ENCODE peak calls at places on chromosome 21, in nine cellular contexts. O is heart right ventricle, E is GM23248, Z is K562, P is thyroid gland, L is transverse colon, J is uterus, S is SJSA1, C is kidney. M is an unnamed sample. For H3K36me3, the result is how much of the 10 kb centered on the place peaks cover.

GRCh38 chr21:29849735-29850176 is 90.0 kb downstream of the GRIK1 start:
- DNase-seq in O (peak), E (peak), Z (peak), P (peak), L (peak), J (no peak), S (peak), C (no peak), M (peak)

GRCh38 chr21:43767980-43768867 is 7.9 kb downstream of the CSTB start:
- DNase-seq in O (no peak), E (peak), Z (peak), P (peak), L (peak), J (no peak), S (peak), C (peak), M (no peak)

GRCh38 chr21:34802180-34802899 is 133.5 kb downstream of the CLIC6 start:
- DNase-seq in O (no peak), E (peak), Z (no peak), P (no peak), L (no peak), J (no peak), S (no peak), C (no peak), M (no peak)

GRCh38 chr21:33063907-33064622 is 5.9 kb upstream of the OLIG1 start:
- DNase-seq in O (no peak), E (no peak), Z (peak), P (no peak), L (no peak), J (no peak), S (no peak), C (no peak), M (no peak)

GRCh38 chr21:35428489-35428888 is 379.4 kb upstream of the RUNX1 start:
- DNase-seq in O (peak), E (peak), Z (no peak), P (no peak), L (no peak), J (no peak), S (no peak), C (no peak), M (no peak)

GRCh38 chr21:43193088-43193650 is 24.4 kb downstream of the CRYAA start:
- DNase-seq in O (no peak), E (no peak), Z (no peak), P (no peak), L (no peak), J (no peak), S (no peak), C (no peak), M (no peak)

GRCh38 chr21:36744560-36745231 is 45.8 kb downstream of the SIM2 start:
- DNase-seq in O (no peak), E (no peak), Z (no peak), P (peak), L (no peak), J (no peak), S (no peak), C (peak), M (peak)

GRCh38 chr21:31872452-31873274 is at the start of gene HUNK:
- DNase-seq in O (no peak), E (peak), Z (no peak), P (peak), L (peak), J (peak), S (peak), C (peak), M (peak)

GRCh38 chr21:26972131-26972707 is 5.3 kb upstream of the ADAMTS5 start:
- DNase-seq in O (no peak), E (no peak), Z (no peak), P (no peak), L (no peak), J (no peak), S (no peak), C (no peak), M (no peak)

GRCh38 chr21:34362670-34363069 is 1.1 kb upstream of the KCNE2 start:
- DNase-seq in O (no peak), E (no peak), Z (no peak), P (no peak), L (no peak), J (no peak), S (no peak), C (no peak), M (no peak)

GRCh38 chr21:31798842-31799691 is 67.1 kb upstream of the SCAF4 start:
- DNase-seq in O (no peak), E (no peak), Z (no peak), P (peak), L (no peak), J (no peak), S (no peak), C (no peak), M (no peak)

GRCh38 chr21:16797530-16797929 is 715.3 kb upstream of the CXADR start:
- DNase-seq in O (no peak), E (no peak), Z (no peak), P (no peak), L (no peak), J (no peak), S (no peak), C (no peak), M (no peak)

GRCh38 chr21:18349468-18349867 is 54.1 kb downstream of the TMPRSS15 start:
- DNase-seq in O (no peak), E (no peak), Z (no peak), P (no peak), L (no peak), J (no peak), S (no peak), C (no peak), M (no peak)

GRCh38 chr21:31558839-31559367 is 100.6 kb upstream of the SOD1 start:
- DNase-seq in O (peak), E (peak), Z (no peak), P (peak), L (peak), J (peak), S (peak), C (peak), M (peak)

GRCh38 chr21:34908424-34909055 is 140.6 kb downstream of the RUNX1 start:
- DNase-seq in O (no peak), E (peak), Z (peak), P (no peak), L (no peak), J (peak), S (no peak), C (no peak), M (no peak)

GRCh38 chr21:43321111-43321510 is 105.8 kb downstream of the SIK1 start:
- DNase-seq in O (no peak), E (peak), Z (no peak), P (no peak), L (no peak), J (no peak), S (peak), C (no peak), M (no peak)

GRCh38 chr21:28636988-28637691 is 355.5 kb downstream of the LTN1 start:
- DNase-seq in O (no peak), E (peak), Z (no peak), P (no peak), L (no peak), J (no peak), S (peak), C (no peak), M (no peak)

GRCh38 chr21:19692231-19692630 is 1288.6 kb upstream of the TMPRSS15 start:
- DNase-seq in O (no peak), E (no peak), Z (no peak), P (no peak), L (no peak), J (no peak), S (no peak), C (no peak), M (no peak)

DNA sequence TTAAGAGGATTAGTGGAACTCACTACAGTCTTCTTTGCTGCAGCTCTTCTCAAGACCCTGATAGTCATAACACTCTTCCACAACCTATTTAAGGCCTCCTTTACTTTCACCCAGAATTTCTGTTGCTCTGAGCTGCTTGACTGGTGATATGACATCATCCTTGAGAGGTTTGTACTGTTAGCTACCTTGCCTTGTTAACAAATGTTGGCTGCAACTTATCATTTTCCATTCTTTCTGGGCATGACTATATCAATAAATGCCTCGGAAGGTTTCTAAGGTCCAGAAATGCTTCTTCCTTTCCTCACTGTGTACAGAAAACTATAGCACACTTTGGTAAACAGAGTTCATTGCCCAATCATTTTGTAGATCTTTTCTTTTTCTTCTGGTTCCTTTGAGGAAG is 1292.2 kb upstream of the TMPRSS15 start:
- DNase-seq in O (no peak), E (no peak), Z (no peak), P (no peak), L (no peak), J (no peak), S (no peak), C (no peak), M (no peak)
- H3K4me3 ChIP-seq in O (no peak), E (no peak), Z (no peak), P (no peak), L (no peak), J (no peak), S (no peak), C (no peak), M (no peak)

DNA sequence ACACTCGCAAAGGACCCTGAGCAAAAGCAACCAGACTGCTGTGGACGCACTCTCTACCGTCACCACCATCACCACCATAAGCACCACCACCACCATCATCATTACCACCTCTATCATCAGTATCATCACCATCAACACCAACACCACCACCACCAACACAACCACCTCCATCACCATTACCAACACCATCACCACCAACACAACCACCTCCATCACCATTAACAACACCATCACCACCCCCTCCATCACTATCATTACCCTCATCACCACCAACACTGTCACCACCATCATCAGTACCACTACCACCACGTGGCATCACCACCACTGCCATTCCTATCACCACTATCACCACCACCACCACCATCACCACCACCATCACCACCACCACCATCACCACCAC is 38.8 kb upstream of the RIPK4 start:
- DNase-seq in O (no peak), E (no peak), Z (no peak), P (no peak), L (no peak), J (no peak), S (no peak), C (no peak), M (no peak)
- H3K36me3 ChIP-seq in O (under half), E (under half), Z (under half), P (under half), L (under half), J (under half), S (under half), C (under half), M (under half)

GRCh38 chr21:39388811-39389155 is 39.9 kb upstream of the HMGN1 start:
- DNase-seq in O (no peak), E (no peak), Z (no peak), P (no peak), L (no peak), J (no peak), S (no peak), C (no peak), M (no peak)
- H3K4me3 ChIP-seq in O (peak), E (peak), Z (peak), P (no peak), L (peak), J (peak), S (peak), C (peak), M (peak)

GRCh38 chr21:46347203-46347550 is 23.2 kb downstream of the PCNT start:
- DNase-seq in O (no peak), E (no peak), Z (no peak), P (no peak), L (no peak), J (no peak), S (peak), C (no peak), M (no peak)

GRCh38 chr21:46350981-46351380 is 27.0 kb downstream of the PCNT start:
- DNase-seq in O (no peak), E (no peak), Z (no peak), P (no peak), L (no peak), J (no peak), S (no peak), C (no peak), M (no peak)

GRCh38 chr21:46350571-46350970 is 26.6 kb downstream of the PCNT start:
- DNase-seq in O (no peak), E (no peak), Z (no peak), P (no peak), L (no peak), J (no peak), S (no peak), C (no peak), M (no peak)

GRCh38 chr21:46347791-46348381 is 23.9 kb downstream of the PCNT start:
- DNase-seq in O (peak), E (peak), Z (no peak), P (no peak), L (no peak), J (no peak), S (peak), C (no peak), M (no peak)

DNA sequence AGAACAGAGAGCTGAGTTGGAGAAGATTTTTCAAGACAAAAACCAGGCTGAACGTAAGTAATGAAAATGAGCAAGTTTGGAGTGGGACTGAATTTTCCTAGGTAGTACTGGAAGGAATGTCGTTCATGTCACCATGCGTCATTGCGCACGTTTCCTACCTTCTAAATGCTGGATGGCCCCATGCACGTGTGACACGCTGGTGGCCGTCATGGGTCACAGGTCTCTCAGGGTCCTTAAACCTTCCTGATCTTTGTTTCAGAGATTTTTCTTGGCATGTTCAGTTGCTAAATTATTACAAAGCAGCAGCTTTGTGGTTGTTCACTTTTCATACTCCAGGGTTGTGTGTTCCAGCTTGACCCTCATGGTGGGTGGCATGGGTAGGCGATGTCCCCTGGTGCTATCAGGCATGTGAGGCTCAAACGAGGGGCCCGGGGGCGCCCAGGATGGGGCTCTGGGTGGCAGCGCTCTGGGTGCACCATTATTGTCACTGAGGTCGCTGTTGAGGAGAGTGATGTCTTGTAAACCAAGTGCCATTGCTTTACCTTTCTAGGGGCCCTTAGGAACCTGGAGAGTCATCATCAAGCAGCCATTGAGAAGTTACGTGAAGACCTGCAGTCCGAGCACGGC is 25.3 kb downstream of the PCNT start:
- DNase-seq in O (no peak), E (no peak), Z (no peak), P (no peak), L (no peak), J (no peak), S (no peak), C (no peak), M (no peak)
- H3K36me3 ChIP-seq in O (half or more), E (under half), Z (half or more), P (half or more), L (half or more), J (under half), S (half or more), C (half or more), M (half or more)

M was measured in BE2C.